ENCODE peak calls at places on chromosome 13, in six cellular contexts. T, Y, S, F, M and A are unnamed samples.

GRCh38 chr13:39485314-39485700 is 117.7 kb downstream of the LHFPL6 start:
- ATAC-seq in T (no peak), Y (no peak), S (no peak), F (no peak), M (no peak), A (no peak)

GRCh38 chr13:20274466-20274865 is 42.3 kb upstream of the GJB6 start:
- ATAC-seq in T (no peak), Y (no peak), S (no peak), F (no peak), M (no peak), A (no peak)

GRCh38 chr13:66222926-66223325 is 1007.2 kb downstream of the PCDH9 start:
- ATAC-seq in T (no peak), Y (no peak), S (no peak), F (no peak), M (no peak), A (no peak)

GRCh38 chr13:23378009-23378632 is 55.4 kb downstream of the SACS start:
- ATAC-seq in T (no peak), Y (no peak), S (no peak), F (no peak), M (peak; percentile 66), A (no peak)

GRCh38 chr13:53028637-53029121 is at the start of gene OLFM4:
- ATAC-seq in T (no peak), Y (no peak), S (no peak), F (no peak), M (no peak), A (no peak)

GRCh38 chr13:42977219-42977659 is 14.8 kb downstream of the EPSTI1 start:
- ATAC-seq in T (no peak), Y (no peak), S (peak; percentile 61), F (no peak), M (no peak), A (no peak)

GRCh38 chr13:27259831-27260230 is 8.5 kb downstream of the RPL21 start:
- ATAC-seq in T (no peak), Y (no peak), S (peak; percentile 61), F (peak; percentile 47), M (no peak), A (no peak)

GRCh38 chr13:111664060-111664459 is 343.6 kb downstream of the TEX29 start:
- ATAC-seq in T (no peak), Y (no peak), S (no peak), F (no peak), M (no peak), A (no peak)

GRCh38 chr13:66994097-66994496 is 236.0 kb downstream of the PCDH9 start:
- ATAC-seq in T (no peak), Y (peak; percentile 53), S (peak; percentile 55), F (peak; percentile 95), M (peak; percentile 89), A (peak; percentile 88)

GRCh38 chr13:24276310-24276709 is 33.1 kb upstream of the C1QTNF9 start:
- ATAC-seq in T (peak; percentile 4), Y (no peak), S (peak; percentile 24), F (no peak), M (no peak), A (no peak)

DNA sequence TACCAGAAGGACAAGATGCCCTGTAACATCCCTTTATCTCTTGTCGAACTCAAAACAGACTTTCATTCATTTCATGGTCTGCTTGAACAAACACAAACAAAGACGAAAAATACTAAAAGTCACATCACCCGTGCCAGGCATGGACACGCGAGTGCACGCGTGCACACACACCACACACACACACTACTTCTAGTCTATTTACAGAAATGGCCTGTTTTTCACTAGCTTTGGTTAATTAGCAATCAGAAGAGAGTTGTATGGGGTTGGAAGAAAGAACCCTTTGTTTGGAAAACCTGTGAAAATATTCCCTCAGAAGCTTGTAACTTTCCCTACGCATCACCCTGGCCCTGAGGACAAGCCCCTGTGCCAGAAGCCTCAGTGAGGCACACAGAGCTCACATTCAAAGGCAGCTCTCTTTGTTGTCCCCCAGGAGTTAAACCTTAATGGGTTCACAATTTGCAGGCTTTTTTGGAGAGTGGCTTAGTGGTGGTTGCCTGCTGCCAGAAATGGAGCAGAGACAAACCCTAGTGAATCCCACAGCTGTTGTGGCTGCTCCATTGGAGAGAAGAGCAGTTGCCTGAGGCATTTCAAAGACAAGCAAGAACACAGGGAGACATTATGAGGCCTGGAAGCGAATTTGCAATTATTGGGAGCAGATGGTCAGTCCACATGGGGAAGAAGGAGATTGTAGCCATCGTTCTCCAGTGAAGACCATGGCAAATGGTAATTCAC is 55.9 kb downstream of the STARD13 start:
- ATAC-seq in T (no peak), Y (no peak), S (no peak), F (no peak), M (no peak), A (peak; percentile 31)
- H3K27ac ChIP-seq in T (no peak overlapping the region), Y (peak overlapping the region; percentile 49), S (no peak overlapping the region), F (peak overlapping the region; percentile 49), M (no peak overlapping the region), A (no peak overlapping the region)

DNA sequence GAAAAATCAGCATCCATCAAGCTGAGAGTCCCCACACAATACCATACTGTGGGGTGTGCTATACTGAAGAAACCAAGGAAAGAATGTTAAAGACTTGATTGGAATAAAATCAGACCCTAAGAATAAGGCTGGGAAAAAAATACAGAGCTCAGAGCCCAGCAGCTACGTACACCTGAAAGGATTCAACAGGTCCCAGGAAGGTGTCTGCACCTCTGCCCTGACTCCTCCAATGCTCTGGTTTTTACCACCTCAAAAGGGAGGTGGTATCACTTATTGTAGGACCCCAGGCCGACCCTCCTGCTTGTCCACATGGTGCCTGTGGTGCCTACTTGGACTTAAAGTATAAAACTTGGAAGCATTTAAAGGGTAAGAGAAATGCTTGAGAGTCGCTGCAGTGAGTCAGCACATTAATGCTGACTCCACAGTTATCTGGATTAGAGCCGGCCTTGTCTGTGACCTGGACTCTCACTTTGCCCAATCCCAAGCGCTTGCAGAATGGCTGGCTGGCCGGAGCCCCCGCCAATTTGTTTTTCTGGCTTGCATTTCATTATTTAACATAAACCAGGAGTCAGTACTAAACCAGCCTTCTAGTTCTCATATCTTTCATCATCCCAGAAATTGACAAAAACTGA is 110.1 kb downstream of the FGF14 start:
- ATAC-seq in T (no peak), Y (no peak), S (no peak), F (no peak), M (no peak), A (no peak)
- H3K27ac ChIP-seq in T (no peak overlapping the region), Y (no peak overlapping the region), S (no peak overlapping the region), F (no peak overlapping the region), M (no peak overlapping the region), A (no peak overlapping the region)

GRCh38 chr13:109243311-109243951 is 543.0 kb downstream of the IRS2 start:
- ATAC-seq in T (no peak), Y (peak; percentile 58), S (no peak), F (peak; percentile 82), M (peak; percentile 50), A (peak; percentile 85)
- H3K27ac ChIP-seq in T (no peak overlapping the region), Y (peak overlapping the region; percentile 89), S (no peak overlapping the region), F (peak overlapping the region; percentile 34), M (peak overlapping the region; percentile 49), A (peak overlapping the region; percentile 85)

GRCh38 chr13:113042456-113042855 is 63.1 kb upstream of the F7 start:
- ATAC-seq in T (no peak), Y (no peak), S (no peak), F (no peak), M (no peak), A (no peak)
- H3K27ac ChIP-seq in T (no peak overlapping the region), Y (no peak overlapping the region), S (no peak overlapping the region), F (no peak overlapping the region), M (no peak overlapping the region), A (no peak overlapping the region)

GRCh38 chr13:97339019-97339988 is 94.7 kb upstream of the RAP2A start:
- ATAC-seq in T (no peak), Y (no peak), S (no peak), F (peak; percentile 59), M (peak; percentile 76), A (peak; percentile 93)

GRCh38 chr13:97341135-97341534 is 92.8 kb upstream of the RAP2A start:
- ATAC-seq in T (no peak), Y (no peak), S (no peak), F (no peak), M (no peak), A (no peak)

GRCh38 chr13:97340399-97340798 is 93.6 kb upstream of the RAP2A start:
- ATAC-seq in T (no peak), Y (no peak), S (no peak), F (no peak), M (no peak), A (no peak)

GRCh38 chr13:97338571-97338970 is 95.4 kb upstream of the RAP2A start:
- ATAC-seq in T (no peak), Y (no peak), S (no peak), F (no peak), M (no peak), A (no peak)

DNA sequence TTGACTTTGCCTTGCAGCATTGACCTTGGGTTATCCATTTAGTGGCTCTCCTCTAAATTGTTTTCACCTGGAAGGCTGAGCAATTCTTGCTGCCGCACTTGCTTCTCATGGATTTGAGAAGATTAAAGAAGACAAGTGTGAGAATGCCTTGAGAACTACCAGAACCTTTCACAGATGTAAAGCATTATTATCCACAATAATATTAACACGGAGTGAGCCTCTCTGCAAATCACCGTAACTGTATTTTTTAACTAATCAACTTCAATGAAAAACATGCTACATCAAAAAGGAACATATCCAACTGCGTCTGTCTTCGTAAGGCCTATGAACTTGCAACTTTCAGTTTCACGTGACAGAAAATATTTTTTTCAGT is 94.0 kb upstream of the RAP2A start:
- ATAC-seq in T (no peak), Y (no peak), S (no peak), F (no peak), M (no peak), A (no peak)
- H3K27ac ChIP-seq in T (no peak overlapping the region), Y (peak overlapping the region; percentile 10), S (no peak overlapping the region), F (no peak overlapping the region), M (no peak overlapping the region), A (peak overlapping the region; percentile 90)

GRCh38 chr13:75418186-75418843 is 63.7 kb downstream of the TBC1D4 start:
- ATAC-seq in T (no peak), Y (no peak), S (no peak), F (peak; percentile 69), M (no peak), A (no peak)

GRCh38 chr13:75417006-75417384 is 65.0 kb downstream of the TBC1D4 start:
- ATAC-seq in T (no peak), Y (no peak), S (no peak), F (peak; percentile 64), M (no peak), A (no peak)

GRCh38 chr13:75418997-75419396 is 63.0 kb downstream of the TBC1D4 start:
- ATAC-seq in T (no peak), Y (no peak), S (no peak), F (peak; percentile 69), M (no peak), A (peak; percentile 60)

GRCh38 chr13:75416327-75417005 is 65.5 kb downstream of the TBC1D4 start:
- ATAC-seq in T (no peak), Y (no peak), S (no peak), F (no peak), M (no peak), A (no peak)

GRCh38 chr13:75417647-75418046 is 64.3 kb downstream of the TBC1D4 start:
- ATAC-seq in T (no peak), Y (no peak), S (no peak), F (peak; percentile 46), M (no peak), A (no peak)
- H3K27ac ChIP-seq in T (no peak overlapping the region), Y (no peak overlapping the region), S (no peak overlapping the region), F (no peak overlapping the region), M (no peak overlapping the region), A (peak overlapping the region; percentile 42)

GRCh38 chr13:50592412-50593145 is 250.9 kb downstream of the DLEU7 start:
- ATAC-seq in T (no peak), Y (no peak), S (no peak), F (no peak), M (no peak), A (no peak)
- H3K27ac ChIP-seq in T (no peak overlapping the region), Y (no peak overlapping the region), S (no peak overlapping the region), F (no peak overlapping the region), M (no peak overlapping the region), A (no peak overlapping the region)

GRCh38 chr13:47800593-47800992 is 200.5 kb downstream of the SUCLA2 start:
- ATAC-seq in T (no peak), Y (no peak), S (no peak), F (no peak), M (no peak), A (no peak)
- H3K27ac ChIP-seq in T (no peak overlapping the region), Y (no peak overlapping the region), S (no peak overlapping the region), F (no peak overlapping the region), M (no peak overlapping the region), A (no peak overlapping the region)